ENCODE peak calls at places on chromosomes 12 and 14, in ten cellular contexts. P is breast epithelium, E is lung, B is H9, V is uterus, L is caudate nucleus, G is pancreas, U is A549, Z is coronary artery, T is IMR-90. K is an unnamed sample.
A peak's percentile ranks its signal among the peaks of the same experiment; 100 is the strongest.

GRCh38 chr12:43728117-43728516 is 30.5 kb downstream of the PUS7L start:
- DNase-seq in U (no peak), Z (no peak), T (no peak), E (no peak), P (no peak), B (no peak), G (no peak), L (no peak), V (no peak), K (no peak)

GRCh38 chr14:30528778-30529642 is 29.9 kb upstream of the G2E3 start:
- DNase-seq in V (no peak), Z (no peak), G (no peak), E (no peak), T (no peak), B (no peak), U (no peak), L (no peak), P (no peak), K (no peak)

GRCh38 chr14:77007975-77008421 is 20.5 kb downstream of the IRF2BPL start:
- DNase-seq in L (no peak), P (peak; percentile 93), Z (peak; percentile 86), B (no peak), V (no peak), G (peak; percentile 99), E (peak; percentile 82), T (no peak), U (no peak), K (peak; percentile 99)

GRCh38 chr14:20413785-20414117 is 450 bp upstream of the TEP1 start:
- DNase-seq in Z (no peak), G (no peak), U (no peak), V (no peak), L (no peak), T (no peak), E (no peak), B (no peak), P (no peak), K (no peak)

GRCh38 chr14:59969319-59969718 is 49.4 kb downstream of the LRRC9 start:
- DNase-seq in G (no peak), T (peak; percentile 64), E (no peak), P (no peak), U (no peak), V (no peak), L (no peak), Z (no peak), B (no peak), K (no peak)

GRCh38 chr12:131621701-131622421 is 89.0 kb upstream of the SFSWAP start:
- DNase-seq in U (no peak), V (no peak), L (peak; percentile 82), G (no peak), T (no peak), P (no peak), Z (no peak), B (peak; percentile 63), E (no peak), K (peak; percentile 23)

GRCh38 chr12:14059538-14059937 is 78.1 kb upstream of the GRIN2B start:
- DNase-seq in V (no peak), G (no peak), T (no peak), E (no peak), P (no peak), L (no peak), Z (no peak), B (no peak), U (no peak), K (no peak)

GRCh38 chr12:91413591-91413990 is 231.0 kb upstream of the DCN start:
- DNase-seq in P (no peak), B (no peak), Z (no peak), E (no peak), T (no peak), U (no peak), V (no peak), L (no peak), G (no peak), K (peak; percentile 90)

GRCh38 chr12:106255952-106256351 is 8.1 kb upstream of the CKAP4 start:
- DNase-seq in Z (no peak), G (no peak), L (no peak), V (no peak), E (no peak), P (no peak), U (no peak), B (no peak), T (no peak), K (no peak)

GRCh38 chr12:54977857-54978256 is 6.7 kb downstream of the TESPA1 start:
- DNase-seq in U (no peak), E (no peak), Z (no peak), V (no peak), L (no peak), T (no peak), G (no peak), P (no peak), B (no peak), K (no peak)

GRCh38 chr12:98821232-98821631 is 176.1 kb downstream of the APAF1 start:
- DNase-seq in U (no peak), E (no peak), G (no peak), V (no peak), L (no peak), Z (no peak), P (no peak), T (no peak), B (no peak), K (no peak)

GRCh38 chr12:64082866-64083268 is 139.2 kb downstream of the KICS2 start:
- DNase-seq in T (no peak), V (no peak), B (no peak), Z (no peak), U (no peak), E (no peak), L (no peak), P (no peak), G (no peak), K (no peak)
- H3K27ac ChIP-seq in T (peak overlapping the region; percentile 86), V (peak overlapping the region; percentile 63), B (no peak overlapping the region), Z (peak overlapping the region; percentile 46), U (peak overlapping the region; percentile 79), E (peak overlapping the region; percentile 94), L (peak overlapping the region; percentile 74), P (peak overlapping the region; percentile 75), G (peak overlapping the region; percentile 45), K (no peak overlapping the region)

GRCh38 chr14:69152944-69153847 is at the start of gene DCAF5:
- DNase-seq in B (peak; percentile 92), G (peak; percentile 97), U (peak; percentile 97), Z (peak; percentile 94), L (peak; percentile 69), E (peak; percentile 96), P (peak; percentile 91), V (peak; percentile 95), T (peak; percentile 93), K (peak; percentile 83)

GRCh38 chr14:69152181-69152943 is 557 bp downstream of the DCAF5 start:
- DNase-seq in U (no peak), T (no peak), B (peak; percentile 74), V (no peak), L (no peak), Z (no peak), P (no peak), G (peak; percentile 52), E (peak; percentile 50), K (no peak)

GRCh38 chr14:69153848-69154208 is 909 bp upstream of the DCAF5 start:
- DNase-seq in Z (no peak), P (no peak), E (peak; percentile 33), L (no peak), T (no peak), B (no peak), G (no peak), U (no peak), V (peak; percentile 37), K (no peak)

GRCh38 chr14:69156224-69156623 is 3.3 kb upstream of the DCAF5 start:
- DNase-seq in L (no peak), U (no peak), E (no peak), Z (no peak), G (no peak), B (no peak), P (no peak), V (no peak), T (no peak), K (no peak)

GRCh38 chr14:69154779-69155178 is 1.9 kb upstream of the DCAF5 start:
- DNase-seq in L (no peak), E (peak; percentile 40), G (no peak), T (no peak), V (no peak), P (no peak), B (no peak), U (peak; percentile 65), Z (no peak), K (no peak)
- H3K27ac ChIP-seq in L (no peak overlapping the region), E (no peak overlapping the region), G (no peak overlapping the region), T (no peak overlapping the region), V (no peak overlapping the region), P (no peak overlapping the region), B (no peak overlapping the region), U (peak overlapping the region; percentile 45), Z (no peak overlapping the region), K (no peak overlapping the region)

GRCh38 chr14:92922155-92922735 is 705 bp upstream of the CHGA start:
- DNase-seq in V (no peak), L (no peak), P (no peak), U (no peak), E (no peak), Z (no peak), B (no peak), G (no peak), T (no peak), K (no peak)

GRCh38 chr14:92925446-92925845 is 2.5 kb downstream of the CHGA start:
- DNase-seq in V (no peak), G (peak; percentile 30), E (no peak), P (no peak), Z (no peak), T (no peak), B (no peak), L (no peak), U (no peak), K (no peak)

GRCh38 chr14:92923744-92924103 is 774 bp downstream of the CHGA start:
- DNase-seq in E (no peak), L (no peak), B (no peak), T (no peak), G (no peak), U (no peak), V (no peak), P (no peak), Z (no peak), K (no peak)

GRCh38 chr14:92924247-92924646 is 1.3 kb downstream of the CHGA start:
- DNase-seq in V (no peak), G (no peak), E (no peak), P (no peak), U (no peak), T (no peak), L (no peak), Z (no peak), B (peak; percentile 50), K (no peak)

GRCh38 chr14:92922883-92923743 is at the start of gene CHGA:
- DNase-seq in T (peak; percentile 20), Z (no peak), E (peak; percentile 35), U (peak; percentile 60), P (no peak), G (no peak), L (no peak), V (no peak), B (peak; percentile 82), K (no peak)
- H3K27ac ChIP-seq in T (no peak within 1 kb of the TSS), Z (no peak within 1 kb of the TSS), E (no peak within 1 kb of the TSS), U (no peak within 1 kb of the TSS), P (no peak within 1 kb of the TSS), G (no peak within 1 kb of the TSS), L (no peak within 1 kb of the TSS), V (no peak within 1 kb of the TSS), B (no peak within 1 kb of the TSS), K (no peak within 1 kb of the TSS)

DNA sequence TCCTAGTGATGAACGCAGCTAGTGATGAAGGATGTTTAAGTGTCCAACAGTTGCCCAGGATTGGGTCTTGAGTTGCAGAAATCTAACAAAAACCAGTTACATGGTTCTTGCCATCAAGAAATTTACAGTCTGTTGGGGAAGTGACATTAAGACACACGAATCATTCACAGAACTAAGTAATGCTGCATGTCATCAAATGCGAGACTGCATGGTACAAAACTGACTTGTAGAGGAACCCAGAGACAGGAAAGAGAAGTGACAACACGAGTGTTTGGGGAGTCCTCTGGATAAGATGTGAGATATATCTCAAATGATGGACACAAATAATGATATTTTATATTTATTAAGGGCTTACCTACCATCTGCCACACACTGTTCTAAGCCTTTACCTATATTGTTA is 6.1 kb upstream of the SYNE3 start:
- DNase-seq in T (no peak), B (no peak), V (no peak), U (no peak), E (no peak), G (no peak), P (no peak), L (no peak), Z (no peak), K (no peak)
- H3K27ac ChIP-seq in T (no peak overlapping the region), B (no peak overlapping the region), V (no peak overlapping the region), U (no peak overlapping the region), E (no peak overlapping the region), G (no peak overlapping the region), P (no peak overlapping the region), L (no peak overlapping the region), Z (peak overlapping the region; percentile 50), K (no peak overlapping the region)

K was measured in PC-9.